ENCODE peak calls at places on chromosomes 5 and 9, in four cellular contexts. E is tibial artery, D is pancreas, I is ovary. S is an unnamed sample.

GRCh38 chr5:168056499-168057182 is 234.8 kb upstream of the WWC1 start:
- DNase-seq in D (no peak), I (no peak), E (no peak), S (no peak)

GRCh38 chr5:59660737-59661136 is 232.8 kb downstream of the PDE4D start:
- DNase-seq in I (no peak), D (no peak), E (no peak), S (no peak)

GRCh38 chr5:129631946-129632345 is 115.9 kb upstream of the MINAR2 start:
- DNase-seq in E (no peak), I (no peak), D (no peak), S (no peak)

GRCh38 chr9:87267701-87268100 is 230.0 kb upstream of the DAPK1 start:
- DNase-seq in D (no peak), I (no peak), E (peak; percentile 88), S (no peak)

GRCh38 chr5:176737746-176738699 is 72.3 kb upstream of the UNC5A start:
- DNase-seq in D (no peak), E (peak; percentile 46), I (no peak), S (no peak)

GRCh38 chr5:72363146-72363802 is 43.1 kb downstream of the PTCD2 start:
- DNase-seq in I (no peak), E (no peak), D (no peak), S (no peak)

GRCh38 chr9:132588501-132589147 is 6.2 kb downstream of the BARHL1 start:
- DNase-seq in I (no peak), D (no peak), E (no peak), S (no peak)

GRCh38 chr9:81650836-81651545 is 38.4 kb downstream of the TLE1 start:
- DNase-seq in D (no peak), I (no peak), E (no peak), S (no peak)

GRCh38 chr5:10328323-10328722 is 20.6 kb upstream of the CMBL start:
- DNase-seq in D (no peak), E (no peak), I (no peak), S (no peak)

GRCh38 chr9:125649315-125649714 is 57.7 kb downstream of the MAPKAP1 start:
- DNase-seq in I (no peak), D (no peak), E (no peak), S (no peak)

GRCh38 chr5:111494350-111494999 is 17.9 kb downstream of the STARD4 start:
- DNase-seq in E (no peak), I (no peak), D (no peak), S (no peak)

GRCh38 chr9:136777359-136777758 is 13.0 kb upstream of the LCN15 start:
- DNase-seq in I (no peak), E (no peak), D (no peak), S (no peak)

GRCh38 chr9:84294551-84294950 is 46.0 kb downstream of the SLC28A3 start:
- DNase-seq in E (no peak), I (no peak), D (no peak), S (no peak)

GRCh38 chr5:39755986-39756385 is 331.2 kb upstream of the DAB2 start:
- DNase-seq in E (no peak), I (no peak), D (no peak), S (no peak)

GRCh38 chr5:35129921-35130485 is 82.3 kb upstream of the AGXT2 start:
- DNase-seq in E (no peak), D (peak; percentile 62), I (no peak), S (no peak)

GRCh38 chr5:37055383-37055990 is 178.9 kb downstream of the NIPBL start:
- DNase-seq in D (no peak), I (no peak), E (no peak), S (no peak)

GRCh38 chr5:116329503-116329902 is 244.7 kb downstream of the COMMD10 start:
- DNase-seq in D (no peak), E (no peak), I (no peak), S (no peak)

GRCh38 chr5:132640613-132641012 is 17.4 kb upstream of the IL13 start:
- DNase-seq in E (no peak), D (no peak), I (no peak), S (no peak)

GRCh38 chr5:132641841-132642240 is 16.1 kb upstream of the IL13 start:
- DNase-seq in D (no peak), I (no peak), E (no peak), S (no peak)

GRCh38 chr5:132635873-132636272 is 22.1 kb upstream of the IL13 start:
- DNase-seq in E (no peak), D (no peak), I (no peak), S (no peak)

GRCh38 chr5:132641241-132641723 is 16.7 kb upstream of the IL13 start:
- DNase-seq in I (no peak), D (no peak), E (no peak), S (no peak)

DNA sequence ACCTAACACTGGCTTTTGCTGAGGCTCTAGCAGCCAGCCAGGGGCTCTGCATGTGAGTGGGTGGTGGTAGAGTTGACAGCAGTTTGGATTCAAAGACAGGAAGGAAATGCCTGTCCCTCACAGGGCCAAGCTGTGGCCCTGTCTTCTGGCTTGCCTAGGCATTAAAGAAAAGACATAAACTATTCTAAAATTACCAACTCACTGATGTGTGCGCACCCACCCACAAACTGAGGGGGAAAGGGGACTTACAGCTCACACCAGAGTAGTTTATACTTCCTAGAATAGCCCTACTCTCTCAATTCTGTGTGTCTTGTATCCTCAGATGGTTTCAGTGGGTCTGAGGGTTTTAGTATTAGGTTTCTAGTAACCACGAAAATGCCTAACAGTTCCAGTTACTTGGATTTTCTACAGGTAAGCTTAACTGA is 18.3 kb upstream of the IL13 start:
- DNase-seq in E (no peak), I (no peak), D (no peak), S (no peak)
- H3K27ac ChIP-seq in E (no peak overlapping the region), I (no peak overlapping the region), D (no peak overlapping the region), S (no peak overlapping the region)

DNA sequence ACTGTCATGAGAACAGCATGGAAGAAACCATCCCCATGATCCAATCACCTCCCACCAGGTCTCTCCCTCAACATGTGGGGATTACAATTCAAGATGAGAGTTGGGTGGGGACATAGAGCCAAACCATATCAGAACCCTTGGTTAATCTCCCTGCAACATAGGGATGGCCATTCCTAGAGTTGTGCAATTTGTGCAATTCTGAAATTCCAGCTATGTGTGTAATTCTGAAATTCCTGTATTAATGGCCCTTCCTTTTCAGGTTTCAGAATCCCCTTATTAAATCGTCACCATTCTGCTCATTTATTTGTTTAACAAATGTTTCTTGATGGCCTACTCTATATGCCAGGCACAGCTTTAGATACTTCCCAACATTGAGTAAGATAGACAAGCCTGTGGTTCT is 282.6 kb downstream of the SMARCA2 start:
- DNase-seq in E (no peak), I (no peak), D (no peak), S (no peak)
- H3K27ac ChIP-seq in E (no peak overlapping the region), I (no peak overlapping the region), D (peak overlapping the region; percentile 86), S (no peak overlapping the region)

GRCh38 chr9:127562271-127562780 is 49.8 kb upstream of the STXBP1 start:
- DNase-seq in E (no peak), I (no peak), D (no peak), S (no peak)

GRCh38 chr9:127562841-127563523 is 49.1 kb upstream of the STXBP1 start:
- DNase-seq in D (no peak), E (no peak), I (peak; percentile 55), S (no peak)

GRCh38 chr9:127561491-127562270 is 50.4 kb upstream of the STXBP1 start:
- DNase-seq in E (peak; percentile 96), I (peak; percentile 80), D (no peak), S (no peak)

GRCh38 chr9:127565231-127565630 is 46.8 kb upstream of the STXBP1 start:
- DNase-seq in D (peak; percentile 9), E (no peak), I (no peak), S (no peak)

GRCh38 chr9:127563579-127563978 is 48.5 kb upstream of the STXBP1 start:
- DNase-seq in E (no peak), D (no peak), I (no peak), S (no peak)
- H3K27ac ChIP-seq in E (peak overlapping the region; percentile 78), D (peak overlapping the region; percentile 83), I (no peak overlapping the region), S (no peak overlapping the region)

DNA sequence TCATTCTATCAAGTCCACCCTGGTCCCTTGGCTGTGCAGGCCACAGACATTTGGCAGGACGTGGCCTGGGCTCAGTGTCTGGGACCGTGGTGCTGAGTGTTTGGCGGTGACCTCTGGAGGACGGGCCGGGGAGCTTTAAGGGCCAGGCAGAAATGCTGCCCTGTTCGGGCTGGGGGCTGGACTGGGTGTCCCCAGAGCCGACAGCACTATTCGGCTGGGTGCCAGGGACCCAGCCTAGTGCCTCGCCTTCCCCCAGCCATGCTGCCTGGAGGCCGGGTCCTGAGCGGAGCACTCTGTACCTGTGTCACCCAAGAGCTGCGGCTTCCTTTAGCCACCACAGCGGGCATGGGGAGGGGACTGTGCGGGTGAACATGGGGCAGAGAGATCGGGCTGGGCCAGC is 40.4 kb downstream of the COL5A1 start:
- DNase-seq in D (no peak), E (peak; percentile 70), I (no peak), S (no peak)
- H3K27ac ChIP-seq in D (no peak overlapping the region), E (peak overlapping the region; percentile 62), I (no peak overlapping the region), S (no peak overlapping the region)

GRCh38 chr5:172892713-172893112 is 58.7 kb downstream of the ERGIC1 start:
- DNase-seq in D (peak; percentile 19), I (no peak), E (no peak), S (no peak)

GRCh38 chr5:172894767-172895166 is 60.7 kb downstream of the ERGIC1 start:
- DNase-seq in D (no peak), E (no peak), I (no peak), S (no peak)

GRCh38 chr5:172896465-172896864 is 62.4 kb downstream of the ERGIC1 start:
- DNase-seq in E (no peak), I (no peak), D (peak; percentile 36), S (no peak)

GRCh38 chr5:172897691-172898512 is 61.3 kb upstream of the RPL26L1 start:
- DNase-seq in I (no peak), E (no peak), D (peak; percentile 13), S (no peak)

DNA sequence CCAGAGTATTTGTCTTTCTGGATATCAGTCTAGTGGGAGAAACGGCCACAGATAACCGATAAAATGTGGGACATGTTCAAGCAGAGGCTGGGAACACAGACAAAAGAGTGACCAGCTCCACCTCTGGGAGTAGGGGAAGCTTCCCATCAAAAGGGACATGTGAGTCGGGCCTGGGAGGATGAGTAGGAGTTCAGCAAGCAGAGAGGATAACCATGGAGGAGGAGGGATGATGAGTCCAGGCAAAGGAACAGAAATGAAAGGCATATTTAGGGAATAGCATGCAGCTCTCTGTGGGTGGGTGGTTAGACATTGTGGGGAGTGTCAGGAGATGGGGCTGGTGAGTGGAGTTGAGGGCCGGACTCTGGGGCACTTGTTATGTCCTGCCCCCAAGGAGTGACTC is 61.5 kb downstream of the ERGIC1 start:
- DNase-seq in E (no peak), I (no peak), D (no peak), S (no peak)
- H3K27ac ChIP-seq in E (peak overlapping the region; percentile 92), I (no peak overlapping the region), D (no peak overlapping the region), S (no peak overlapping the region)

DNA sequence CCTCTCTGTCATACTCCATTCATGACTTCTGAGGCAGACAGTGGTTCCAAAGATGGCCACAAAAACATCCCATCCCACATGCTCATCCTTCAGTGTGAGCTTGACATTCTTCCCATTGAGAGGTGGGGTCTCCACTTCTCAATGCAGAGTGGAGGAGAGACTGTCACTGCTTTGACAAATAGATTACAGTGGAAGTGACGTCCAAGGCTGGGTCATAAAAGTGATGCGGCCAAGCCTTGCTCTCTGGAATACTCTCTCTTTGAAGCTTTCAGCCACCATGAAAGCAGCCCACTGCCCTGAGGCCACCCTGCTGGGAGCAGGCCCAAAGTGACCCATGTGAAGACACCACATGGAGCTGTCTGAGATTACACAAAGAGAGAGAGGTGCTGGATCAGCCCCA is 59.0 kb upstream of the DNAH5 start:
- DNase-seq in D (no peak), I (no peak), E (no peak), S (no peak)
- H3K27ac ChIP-seq in D (no peak overlapping the region), I (no peak overlapping the region), E (no peak overlapping the region), S (no peak overlapping the region)

S was measured in caudate nucleus.